ENCODE peak calls at places on chromosomes 6 and 20, in six cellular contexts. Y is GM23338, G is MM.1S, T is neural progenitor cell, F is GM23248, O is PC-3. W is an unnamed sample.

GRCh38 chr6:52503344-52503747 is 73.5 kb downstream of the TRAM2 start:
- DNase-seq in F (peak; percentile 77), O (peak; percentile 58), T (peak; percentile 62), G (no peak), Y (peak; percentile 69), W (no peak)

GRCh38 chr20:17941826-17942196 is 26.8 kb downstream of the SNX5 start:
- DNase-seq in Y (no peak), F (no peak), T (no peak), O (no peak), G (no peak), W (no peak)

GRCh38 chr6:3233321-3233720 is 5.9 kb upstream of the TUBB2B start:
- DNase-seq in O (no peak), G (no peak), T (no peak), Y (no peak), F (no peak), W (no peak)

GRCh38 chr6:138406443-138406842 is 2.4 kb downstream of the HEBP2 start:
- DNase-seq in G (no peak), Y (no peak), F (peak; percentile 19), T (no peak), O (peak; percentile 17), W (no peak)

GRCh38 chr6:38640216-38640909 is 634 bp upstream of the BTBD9 start:
- DNase-seq in Y (peak; percentile 85), O (no peak), G (no peak), F (peak; percentile 88), T (no peak), W (peak; percentile 8)

GRCh38 chr20:6654490-6655247 is 112.8 kb upstream of the BMP2 start:
- DNase-seq in O (peak; percentile 76), G (no peak), T (no peak), Y (no peak), F (peak; percentile 7), W (peak; percentile 40)

GRCh38 chr6:158793432-158793831 is 25.7 kb downstream of the EZR start:
- DNase-seq in F (peak; percentile 66), O (peak; percentile 57), T (peak; percentile 38), G (peak; percentile 15), Y (peak; percentile 84), W (peak; percentile 34)

GRCh38 chr20:56554869-56555268 is 21.8 kb downstream of the FAM209B start:
- DNase-seq in G (peak; percentile 97), Y (peak; percentile 49), F (peak; percentile 97), T (no peak), O (peak; percentile 99), W (peak; percentile 75)

GRCh38 chr6:132746049-132746448 is 11.7 kb downstream of the VNN2 start:
- DNase-seq in T (no peak), O (no peak), Y (no peak), G (no peak), F (peak; percentile 31), W (no peak)

GRCh38 chr6:108948252-108948651 is 100.0 kb downstream of the ARMC2 start:
- DNase-seq in G (no peak), F (peak; percentile 10), Y (no peak), T (no peak), O (no peak), W (no peak)

GRCh38 chr6:41639556-41640371 is 1.5 kb downstream of the MDFI start:
- DNase-seq in F (no peak), G (no peak), T (no peak), O (no peak), Y (peak; percentile 48), W (peak; percentile 60)

GRCh38 chr6:92427408-92427905 is 991.9 kb downstream of the EPHA7 start:
- DNase-seq in Y (no peak), O (no peak), T (no peak), F (no peak), G (no peak), W (no peak)

GRCh38 chr6:79467716-79468115 is 69.5 kb downstream of the LCA5 start:
- DNase-seq in G (no peak), Y (peak; percentile 25), T (peak; percentile 6), O (no peak), F (peak; percentile 60), W (no peak)

GRCh38 chr20:37615507-37616425 is 78.1 kb upstream of the CTNNBL1 start:
- DNase-seq in G (peak; percentile 37), F (peak; percentile 32), T (peak; percentile 60), Y (peak; percentile 87), O (peak; percentile 83), W (peak; percentile 46)

GRCh38 chr20:25081065-25081729 is 744 bp downstream of the VSX1 start:
- DNase-seq in G (no peak), T (peak; percentile 89), Y (peak; percentile 94), O (no peak), F (peak; percentile 30), W (peak; percentile 71)

GRCh38 chr20:1124416-1124815 is 6.0 kb downstream of the PSMF1 start:
- DNase-seq in Y (no peak), T (no peak), F (no peak), G (no peak), O (no peak), W (no peak)

GRCh38 chr20:48828734-48829460 is 1.1 kb upstream of the PREX1 start:
- DNase-seq in G (no peak), T (no peak), Y (no peak), F (no peak), O (no peak), W (no peak)
- TF ChIP-seq EZH2 in G (no peak), T (peak; percentile 63), Y (no peak), F (no peak), O (no peak), W (no peak)

GRCh38 chr6:44102527-44102926 is 24.7 kb downstream of the MRPL14 start:
- DNase-seq in T (peak; percentile 63), O (no peak), Y (no peak), F (no peak), G (no peak), W (no peak)

GRCh38 chr6:44101832-44102231 is 25.4 kb downstream of the MRPL14 start:
- DNase-seq in G (no peak), O (no peak), T (no peak), Y (no peak), F (no peak), W (no peak)

GRCh38 chr6:44099192-44099591 is 28.1 kb downstream of the MRPL14 start:
- DNase-seq in G (no peak), T (no peak), Y (no peak), F (no peak), O (no peak), W (no peak)

GRCh38 chr6:44097782-44098317 is 29.4 kb downstream of the MRPL14 start:
- DNase-seq in O (no peak), T (no peak), F (no peak), Y (no peak), G (no peak), W (no peak)

DNA sequence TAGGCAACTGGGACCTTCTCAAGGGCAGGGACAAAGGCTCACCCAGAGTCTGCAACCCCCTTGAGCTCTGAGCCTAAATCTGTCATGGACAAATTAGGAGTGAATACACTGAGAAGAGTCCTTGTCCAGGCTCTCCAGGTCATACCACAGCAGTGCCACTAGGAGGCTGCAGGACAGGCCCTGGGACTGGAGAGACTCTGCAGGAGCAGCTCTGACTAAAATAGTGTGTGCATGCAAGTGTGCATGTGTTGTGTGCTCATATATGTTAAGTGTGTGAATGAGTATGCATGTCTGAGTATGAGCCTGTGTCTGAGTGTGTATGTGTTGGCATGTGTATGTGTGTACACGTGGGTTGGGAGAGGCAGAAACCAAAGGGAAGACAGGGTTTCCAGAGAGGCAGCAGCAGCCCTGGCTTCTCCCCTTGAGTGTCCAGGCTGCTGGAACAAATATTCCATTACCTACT is 27.1 kb downstream of the MRPL14 start:
- DNase-seq in O (peak; percentile 67), G (peak; percentile 55), T (peak; percentile 50), Y (peak; percentile 53), F (peak; percentile 67), W (peak; percentile 62)
- TF ChIP-seq EZH2phosphoT487 in O (no peak), G (no peak), T (no peak), Y (no peak), F (no peak), W (no peak)

DNA sequence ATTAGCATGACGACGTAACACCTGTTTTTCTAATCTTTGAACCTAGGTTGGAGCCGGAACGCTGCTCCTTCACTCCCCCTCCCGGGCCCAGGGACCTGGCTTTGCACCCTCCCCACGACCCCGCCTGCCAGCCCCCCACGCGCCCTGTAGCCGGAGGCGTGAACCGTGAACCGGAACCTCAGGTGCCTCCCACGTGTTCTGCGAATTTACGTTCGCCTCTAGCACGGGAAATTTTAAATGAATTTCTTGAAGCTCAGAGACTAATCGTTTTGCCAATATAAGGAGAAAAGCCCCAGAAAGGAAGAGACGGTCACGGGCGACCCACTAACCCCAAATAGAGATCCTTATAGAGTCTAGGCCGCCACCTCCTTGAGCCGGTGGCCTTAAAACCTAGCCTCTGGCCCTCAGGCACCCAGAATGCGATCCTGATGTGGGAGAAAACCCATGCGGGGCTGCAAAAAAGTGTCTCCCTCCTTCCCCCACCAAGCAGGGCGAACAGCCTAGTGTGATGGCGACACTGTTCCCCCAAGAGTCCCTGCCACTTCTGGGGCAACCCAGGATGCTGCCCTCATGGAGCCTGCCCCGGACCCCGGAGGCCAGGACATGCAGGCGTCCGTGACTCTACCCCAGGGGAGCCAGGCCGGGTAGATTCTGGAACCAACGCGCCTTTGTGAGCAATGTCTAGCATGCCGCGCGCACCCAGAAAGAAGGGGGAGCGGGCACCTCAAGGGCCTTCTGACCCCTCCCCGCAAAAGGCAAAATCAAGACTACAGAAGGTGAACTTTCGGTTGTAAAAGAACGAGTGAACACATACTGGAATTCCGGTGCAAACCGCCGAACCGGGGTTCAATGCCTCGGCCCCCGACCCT is 2.7 kb upstream of the SIM1 start:
- DNase-seq in F (no peak), O (no peak), T (peak; percentile 46), G (no peak), Y (peak; percentile 44), W (no peak)
- TF ChIP-seq EZH2 in F (no peak), O (no peak), T (peak; percentile 75), G (no peak), Y (peak; percentile 21), W (peak; percentile 41)

GRCh38 chr20:61519488-61519887 is 267.4 kb downstream of the CDH4 start:
- DNase-seq in T (no peak), Y (no peak), F (no peak), G (no peak), O (no peak), W (no peak)

GRCh38 chr20:61522498-61523090 is 270.5 kb downstream of the CDH4 start:
- DNase-seq in Y (no peak), F (no peak), G (no peak), O (no peak), T (no peak), W (no peak)

GRCh38 chr20:61521680-61522420 is 269.8 kb downstream of the CDH4 start:
- DNase-seq in Y (no peak), O (no peak), G (no peak), T (no peak), F (no peak), W (no peak)

GRCh38 chr20:61520076-61520639 is 268.1 kb downstream of the CDH4 start:
- DNase-seq in G (no peak), O (no peak), F (no peak), T (no peak), Y (no peak), W (no peak)

DNA sequence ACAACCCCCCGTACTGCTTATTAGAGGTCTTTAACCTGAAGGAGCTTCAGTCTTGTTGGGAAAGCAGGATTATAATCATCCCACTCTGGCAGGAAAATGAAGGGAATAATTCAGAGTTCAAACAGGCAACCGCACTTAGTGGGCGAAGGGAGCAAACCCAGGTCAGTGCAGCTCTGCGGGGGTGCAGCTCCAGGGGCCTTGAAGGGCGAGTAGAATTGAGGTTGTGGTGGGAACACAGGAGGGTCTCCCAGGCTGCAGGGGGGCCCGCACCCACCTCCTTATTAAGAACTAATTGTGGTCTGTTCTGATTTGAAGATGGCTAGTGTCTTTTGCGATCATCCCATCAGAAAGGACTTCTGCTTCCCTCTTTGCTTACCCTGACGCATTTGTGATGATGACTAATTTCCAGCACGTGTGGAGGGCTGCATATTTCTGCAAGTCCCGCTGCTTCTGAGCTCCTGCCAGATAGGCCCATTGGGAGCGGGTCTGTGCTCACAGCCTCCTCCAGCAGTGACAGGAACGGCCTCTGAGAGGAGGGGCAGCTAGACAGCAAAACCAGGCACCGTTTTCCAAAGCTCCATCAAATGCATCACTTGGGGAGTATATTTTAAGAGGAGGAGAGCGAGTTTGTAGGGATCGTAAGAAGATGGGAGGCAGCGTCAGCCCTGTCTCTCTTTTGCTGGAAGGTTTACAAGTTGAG is 268.9 kb downstream of the CDH4 start:
- DNase-seq in T (no peak), F (peak; percentile 71), O (no peak), Y (no peak), G (no peak), W (no peak)
- TF ChIP-seq EZH2phosphoT487 in T (no peak), F (no peak), O (no peak), Y (no peak), G (no peak), W (no peak)

W was measured in hepatocyte.